ENCODE peak calls at places on chromosomes 12 and 14, in nine cellular contexts. M, H, W, R, K, P, A, V and X are unnamed samples.
A peak's percentile ranks its signal among the peaks of the same experiment; 100 is the strongest.

GRCh38 chr12:19967486-19967885 is 400.9 kb upstream of the PDE3A start:
- DNase-seq in R (peak; percentile 87), M (no peak), P (no peak), H (no peak), V (no peak), A (peak; percentile 99), K (no peak), W (peak; percentile 96), X (no peak)

GRCh38 chr12:96441811-96442210 is 41.6 kb upstream of the CDK17 start:
- DNase-seq in W (no peak), R (no peak), V (no peak), K (no peak), A (no peak), M (no peak), H (no peak), P (no peak), X (no peak)

GRCh38 chr14:38971258-38971921 is 131.6 kb downstream of the SEC23A start:
- DNase-seq in A (no peak), M (no peak), H (peak; percentile 12), R (no peak), P (no peak), K (no peak), V (no peak), W (no peak), X (no peak)

GRCh38 chr14:36553650-36554260 is 28.7 kb downstream of the NKX2-8 start:
- DNase-seq in K (no peak), V (no peak), M (no peak), R (no peak), W (peak; percentile 64), A (peak; percentile 42), H (peak; percentile 77), P (no peak), X (no peak)

GRCh38 chr12:125122668-125123067 is 57.4 kb downstream of the AACS start:
- DNase-seq in K (no peak), P (no peak), R (no peak), W (no peak), M (no peak), A (no peak), V (no peak), H (peak; percentile 70), X (no peak)

GRCh38 chr14:65476290-65476941 is 63.9 kb downstream of the FUT8 start:
- DNase-seq in R (no peak), H (no peak), W (no peak), V (no peak), P (no peak), A (no peak), M (no peak), K (no peak), X (no peak)

GRCh38 chr14:99560946-99561683 is 42.9 kb downstream of the CCDC85C start:
- DNase-seq in A (no peak), V (peak; percentile 64), H (no peak), W (no peak), K (no peak), R (no peak), P (peak; percentile 79), M (peak; percentile 86), X (no peak)

GRCh38 chr12:92396647-92397258 is 251.1 kb upstream of the BTG1 start:
- DNase-seq in V (no peak), R (peak; percentile 31), W (peak; percentile 14), A (peak; percentile 69), M (no peak), H (no peak), K (no peak), P (no peak), X (no peak)

GRCh38 chr14:104138098-104138890 is at the start of gene KIF26A:
- DNase-seq in W (no peak), R (no peak), A (no peak), P (no peak), K (no peak), H (peak; percentile 75), V (peak; percentile 60), M (peak; percentile 60), X (peak; percentile 60)

GRCh38 chr14:100522616-100523021 is 64.6 kb downstream of the BEGAIN start:
- DNase-seq in V (peak; percentile 9), H (no peak), W (peak; percentile 34), K (no peak), A (no peak), R (no peak), M (peak; percentile 27), P (no peak), X (no peak)

GRCh38 chr12:90253674-90254181 is 545.1 kb upstream of the ATP2B1 start:
- DNase-seq in M (peak; percentile 87), P (peak; percentile 33), A (peak; percentile 96), V (peak; percentile 57), W (peak; percentile 83), R (peak; percentile 94), H (peak; percentile 35), K (peak; percentile 2), X (no peak)

GRCh38 chr12:116353958-116354357 is 76.5 kb upstream of the MED13L start:
- DNase-seq in V (no peak), P (peak; percentile 74), A (no peak), M (no peak), H (no peak), K (no peak), R (no peak), W (no peak), X (no peak)

GRCh38 chr12:79407671-79408622 is 282.8 kb downstream of the PAWR start:
- DNase-seq in K (no peak), H (peak; percentile 85), V (peak; percentile 16), R (peak; percentile 45), A (peak; percentile 85), M (peak; percentile 64), W (peak; percentile 92), P (peak; percentile 57), X (peak; percentile 24)

GRCh38 chr12:4030938-4031702 is 157.9 kb upstream of the PARP11 start:
- DNase-seq in R (peak; percentile 96), H (peak; percentile 97), W (peak; percentile 97), M (peak; percentile 95), A (peak; percentile 98), K (peak; percentile 56), P (peak; percentile 86), V (peak; percentile 82), X (peak; percentile 91)

GRCh38 chr12:95322335-95322734 is 104.7 kb downstream of the VEZT start:
- DNase-seq in M (no peak), P (no peak), R (no peak), H (no peak), K (no peak), W (no peak), V (no peak), A (peak; percentile 40), X (no peak)

DNA sequence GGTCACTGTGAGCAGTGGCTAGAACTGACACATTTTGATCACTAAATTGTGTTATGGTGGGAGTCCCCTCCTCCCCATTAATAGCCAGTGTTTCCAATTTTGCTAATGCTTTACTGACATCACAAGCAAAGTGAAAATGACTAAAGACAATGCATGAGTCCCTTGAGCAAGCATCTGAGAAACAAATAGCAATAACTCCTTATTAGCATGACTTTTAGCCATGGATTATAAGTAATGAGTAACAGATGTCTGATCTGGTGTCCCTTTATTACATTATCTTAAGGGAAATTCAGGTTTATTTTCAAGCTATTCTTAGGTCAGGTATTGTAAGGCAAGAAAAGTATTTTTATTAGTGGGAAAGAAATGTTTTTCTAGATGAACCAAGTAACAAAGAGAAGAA is 148.2 kb downstream of the KCNH5 start:
- DNase-seq in A (no peak), M (no peak), V (no peak), P (no peak), K (no peak), W (no peak), R (no peak), H (no peak), X (no peak)
- TF ChIP-seq CTCF in A (no peak), M (no peak), V (no peak), P (no peak), K (no peak), W (no peak), R (no peak), H (no peak), X (no peak)

GRCh38 chr12:12474931-12475485 is 87.7 kb downstream of the DUSP16 start:
- DNase-seq in A (peak; percentile 32), H (no peak), K (no peak), R (no peak), P (no peak), V (no peak), W (peak; percentile 15), M (no peak), X (no peak)
- TF ChIP-seq CTCF in A (no peak), H (no peak), K (no peak), R (no peak), P (no peak), V (no peak), W (no peak), M (no peak), X (no peak)

DNA sequence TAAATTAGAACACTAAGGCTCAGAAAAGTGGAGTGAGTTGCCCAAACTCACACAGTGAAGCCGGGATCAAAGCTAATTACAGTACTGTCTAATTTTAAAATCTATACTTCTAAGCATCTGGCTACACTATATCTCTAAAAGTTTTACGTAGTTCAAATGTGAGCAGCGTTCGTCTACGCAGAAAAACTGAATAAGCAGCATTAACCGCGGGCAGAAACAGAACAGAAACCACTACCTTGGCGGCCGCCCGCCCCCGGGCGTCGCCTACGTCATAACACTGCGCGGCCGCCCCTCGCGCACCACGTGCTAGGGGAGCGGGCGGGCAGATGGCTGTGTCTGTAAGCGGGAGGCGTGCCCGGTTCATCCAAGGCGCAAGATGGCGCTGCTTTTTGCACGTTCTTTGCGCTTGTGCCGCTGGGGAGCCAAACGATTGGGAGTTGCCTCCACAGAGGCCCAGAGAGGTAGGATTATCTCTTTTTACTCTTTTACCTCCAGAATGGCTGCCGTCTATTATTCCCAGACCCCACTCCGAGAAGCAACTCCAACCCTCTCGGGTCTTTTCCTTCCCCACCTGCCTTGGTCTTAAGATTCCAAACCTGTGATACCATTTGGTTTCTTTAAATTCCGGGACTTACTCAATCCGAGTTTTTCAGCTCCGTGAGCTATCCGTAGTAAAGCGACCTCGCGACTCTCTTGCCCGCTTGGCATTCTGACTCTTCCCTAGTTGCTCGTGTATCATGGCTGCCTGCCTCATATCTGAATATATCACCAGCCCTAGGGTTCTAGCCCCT is at the start of gene SPRYD4:
- DNase-seq in A (peak; percentile 90), H (peak; percentile 96), P (peak; percentile 95), K (peak; percentile 88), W (peak; percentile 94), R (peak; percentile 57), V (peak; percentile 93), M (peak; percentile 97), X (peak; percentile 90)
- TF ChIP-seq CTCF in A (peak; percentile 28), H (peak; percentile 32), P (no peak), K (peak; percentile 34), W (no peak), R (peak; percentile 25), V (peak; percentile 29), M (no peak), X (no peak)

DNA sequence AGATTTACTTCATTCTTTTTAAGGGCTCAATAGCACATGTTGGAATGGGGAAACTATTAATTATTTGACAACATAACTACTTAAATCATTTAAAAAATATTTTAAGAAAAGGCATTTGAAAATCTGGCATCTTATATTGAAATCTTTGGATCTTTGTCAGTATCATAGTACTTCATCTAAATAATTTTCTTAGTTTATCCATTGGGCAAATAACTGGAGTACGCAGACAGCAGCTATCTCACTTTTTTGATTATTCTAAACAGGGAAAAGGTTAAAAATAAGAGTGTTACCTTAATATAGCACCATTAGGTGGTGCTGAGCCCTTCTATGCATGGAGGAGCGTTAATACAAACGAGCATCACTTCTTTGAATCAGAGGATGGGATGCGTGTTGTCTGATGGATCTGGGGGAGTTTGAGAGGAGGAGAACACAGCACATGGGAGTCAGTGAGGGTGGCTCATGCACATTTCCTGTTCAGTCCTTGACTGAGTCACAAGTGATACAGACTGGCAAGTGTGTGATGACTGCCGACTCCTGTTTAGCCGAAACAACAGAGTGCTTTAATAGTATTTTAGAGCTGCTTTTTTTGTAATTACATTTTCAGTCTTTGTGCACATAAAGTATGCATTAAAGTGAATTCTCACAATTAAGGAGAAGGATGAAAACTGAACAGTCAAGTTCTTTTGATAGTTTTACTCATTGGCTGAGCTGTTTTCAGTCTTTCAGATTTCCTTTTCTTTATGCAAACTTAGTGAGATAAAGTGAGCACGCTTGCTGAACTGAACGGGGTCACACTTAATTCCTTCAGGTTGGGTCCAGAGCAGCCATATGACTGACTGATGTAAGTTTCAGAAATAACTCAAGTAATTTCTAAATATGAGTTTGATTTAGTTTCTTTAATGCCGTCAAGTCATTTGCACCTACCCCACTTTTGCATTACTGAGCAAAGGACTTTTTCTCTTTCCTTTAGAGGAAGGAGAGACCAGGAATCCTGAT is 92.7 kb downstream of the DIP2B start:
- DNase-seq in K (peak; percentile 32), P (peak; percentile 39), R (peak; percentile 67), W (peak; percentile 73), H (no peak), A (peak; percentile 91), V (no peak), M (no peak), X (no peak)
- TF ChIP-seq CTCF in K (no peak), P (no peak), R (peak; percentile 19), W (peak; percentile 15), H (no peak), A (no peak), V (no peak), M (no peak), X (no peak)